ENCODE peak calls at places on chromosomes 12 and 14, in nine cellular contexts. B, A, R, E, Y, U, W, I and Z are unnamed samples.

GRCh38 chr12:91387461-91388134 is 205.0 kb upstream of the DCN start:
- DNase-seq in R (no peak), Y (no peak), W (no peak), A (peak; percentile 51), I (no peak), B (no peak), U (no peak), E (no peak), Z (no peak)

GRCh38 chr12:662541-663292 is 528 bp downstream of the NINJ2 start:
- DNase-seq in W (peak; percentile 20), R (no peak), U (no peak), E (no peak), B (no peak), A (no peak), I (peak; percentile 35), Y (no peak), Z (no peak)

GRCh38 chr12:113030875-113031525 is 25.5 kb upstream of the DTX1 start:
- DNase-seq in W (no peak), E (peak; percentile 85), Y (peak; percentile 58), B (no peak), R (peak; percentile 33), I (peak; percentile 17), U (no peak), A (peak; percentile 63), Z (no peak)

GRCh38 chr12:45407188-45407850 is 191.4 kb downstream of the ANO6 start:
- DNase-seq in A (no peak), U (peak; percentile 49), B (no peak), W (no peak), E (no peak), R (no peak), I (no peak), Y (peak; percentile 58), Z (no peak)

GRCh38 chr12:118706437-118706836 is 274.9 kb upstream of the SRRM4 start:
- DNase-seq in I (no peak), Y (no peak), U (no peak), W (no peak), E (no peak), A (no peak), B (no peak), R (no peak), Z (no peak)

GRCh38 chr12:118611295-118611694 is 234.9 kb downstream of the SUDS3 start:
- DNase-seq in A (no peak), Y (no peak), U (no peak), B (no peak), R (no peak), I (no peak), W (no peak), E (no peak), Z (no peak)

GRCh38 chr12:91139981-91140659 is 28.8 kb upstream of the LUM start:
- DNase-seq in R (no peak), Y (peak; percentile 99), E (no peak), I (no peak), A (no peak), U (peak; percentile 86), B (no peak), W (no peak), Z (no peak)

GRCh38 chr14:100906420-100906819 is 2.9 kb upstream of the RTL1 start:
- DNase-seq in W (no peak), Y (no peak), E (peak; percentile 26), B (no peak), A (peak; percentile 24), U (no peak), R (no peak), I (no peak), Z (no peak)

GRCh38 chr12:106495354-106495965 is 87.3 kb upstream of the RFX4 start:
- DNase-seq in Y (no peak), E (no peak), R (no peak), B (no peak), W (no peak), U (no peak), A (no peak), I (no peak), Z (no peak)

GRCh38 chr14:68961781-68962584 is 17.1 kb downstream of the ACTN1 start:
- DNase-seq in Y (peak; percentile 51), R (no peak), W (no peak), A (no peak), I (peak; percentile 82), B (no peak), U (no peak), E (no peak), Z (no peak)

GRCh38 chr12:26524862-26525465 is 308.0 kb downstream of the ITPR2 start:
- DNase-seq in B (no peak), W (no peak), U (no peak), E (peak; percentile 18), R (peak; percentile 34), Y (peak; percentile 42), A (no peak), I (no peak), Z (no peak)

GRCh38 chr12:75642226-75642625 is 130.8 kb upstream of the KRR1 start:
- DNase-seq in B (no peak), I (no peak), A (no peak), U (no peak), Y (no peak), E (no peak), W (no peak), R (no peak), Z (no peak)

GRCh38 chr12:47025798-47026197 is 53.6 kb upstream of the PCED1B start:
- DNase-seq in I (no peak), B (no peak), U (no peak), R (no peak), A (no peak), E (no peak), W (no peak), Y (no peak), Z (no peak)

GRCh38 chr12:5840900-5841299 is 104.2 kb downstream of the ANO2 start:
- DNase-seq in R (no peak), U (no peak), Y (no peak), A (no peak), B (no peak), W (no peak), E (no peak), I (no peak), Z (no peak)

GRCh38 chr12:89708793-89709156 is at the start of gene ATP2B1:
- DNase-seq in R (peak; percentile 77), U (peak; percentile 61), A (peak; percentile 93), E (peak; percentile 91), B (peak; percentile 95), Y (peak; percentile 86), W (peak; percentile 41), I (peak; percentile 89), Z (peak; percentile 85)

GRCh38 chr14:91570021-91570420 is 59.9 kb upstream of the PPP4R3A start:
- DNase-seq in A (no peak), E (no peak), I (no peak), U (no peak), B (no peak), Y (no peak), R (no peak), W (no peak), Z (no peak)

GRCh38 chr14:72544615-72545387 is 349.1 kb downstream of the DPF3 start:
- DNase-seq in U (no peak), A (no peak), Y (no peak), B (no peak), I (no peak), E (no peak), W (no peak), R (no peak), Z (no peak)
- H3K27ac ChIP-seq in U (peak overlapping the region; percentile 31), A (no peak overlapping the region), Y (no peak overlapping the region), B (no peak overlapping the region), I (no peak overlapping the region), E (no peak overlapping the region), W (no peak overlapping the region), R (no peak overlapping the region), Z (no peak overlapping the region)

GRCh38 chr14:24337144-24337823 is 2.4 kb upstream of the ADCY4 start:
- DNase-seq in A (no peak), R (no peak), E (no peak), U (no peak), W (no peak), B (no peak), I (no peak), Y (no peak), Z (no peak)

GRCh38 chr14:24337824-24338175 is 2.0 kb downstream of the RIPK3 start:
- DNase-seq in Y (no peak), B (no peak), A (no peak), I (no peak), U (no peak), W (no peak), R (no peak), E (no peak), Z (no peak)

GRCh38 chr14:24340606-24341005 is 815 bp upstream of the RIPK3 start:
- DNase-seq in I (no peak), R (no peak), B (no peak), E (no peak), Y (no peak), A (no peak), W (no peak), U (no peak), Z (no peak)

GRCh38 chr14:24338843-24339242 is 948 bp downstream of the RIPK3 start:
- DNase-seq in A (no peak), U (no peak), Y (no peak), B (no peak), W (no peak), E (no peak), I (no peak), R (no peak), Z (no peak)

DNA sequence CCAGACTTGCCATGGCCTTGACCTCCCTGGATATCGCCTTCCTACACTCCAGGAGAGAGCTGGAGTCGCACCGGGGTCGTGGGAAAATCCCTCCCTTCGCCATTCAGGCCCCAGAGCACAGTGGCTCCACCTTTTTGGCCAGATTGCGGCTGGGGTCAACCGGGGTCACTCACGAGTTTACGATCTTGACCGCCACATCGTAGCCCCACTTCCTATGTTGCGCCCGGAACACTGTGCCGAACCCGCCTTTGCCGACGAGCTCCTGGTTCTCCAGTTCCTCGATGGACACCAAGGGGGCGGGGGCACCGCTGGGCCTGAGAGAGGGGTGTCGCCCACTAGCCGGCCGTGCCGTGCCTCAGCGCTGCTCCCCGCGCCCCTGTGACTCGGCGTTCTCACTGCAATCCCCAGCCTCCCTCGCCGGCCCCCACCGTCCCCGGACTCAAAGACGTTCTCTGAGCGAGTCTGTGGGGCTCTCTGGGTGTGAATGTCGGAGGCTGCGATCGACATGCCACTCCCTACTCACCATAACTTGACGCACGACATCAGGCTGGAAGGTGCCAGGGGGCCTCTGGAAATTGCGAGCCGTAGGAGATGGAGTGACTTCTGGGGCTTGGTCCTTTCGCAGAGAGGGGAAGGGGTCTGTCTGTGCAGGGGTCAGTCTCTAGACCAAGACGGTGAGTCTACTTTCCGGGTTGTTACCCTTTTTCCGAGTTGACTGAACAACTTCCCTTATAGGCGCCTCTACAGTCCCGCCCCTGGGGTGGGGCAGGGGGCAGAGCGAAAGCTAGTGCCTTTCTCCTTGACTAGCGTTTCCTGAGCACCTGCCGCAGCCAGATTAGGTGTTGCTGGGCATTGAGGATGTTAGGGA is at the start of gene RIPK3:
- DNase-seq in Y (no peak), E (peak; percentile 70), A (no peak), I (no peak), U (no peak), B (peak; percentile 87), W (no peak), R (no peak), Z (no peak)
- H3K27ac ChIP-seq in Y (no peak within 1 kb of the TSS), E (no peak within 1 kb of the TSS), A (no peak within 1 kb of the TSS), I (no peak within 1 kb of the TSS), U (no peak within 1 kb of the TSS), B (peak within 1 kb of the TSS; percentile 79), W (peak within 1 kb of the TSS; percentile 36), R (no peak within 1 kb of the TSS), Z (no peak within 1 kb of the TSS)

GRCh38 chr12:132773077-132774020 is 11.7 kb upstream of the ANKLE2 start:
- DNase-seq in U (no peak), B (no peak), I (no peak), Y (no peak), W (no peak), E (no peak), R (no peak), A (no peak), Z (no peak)
- H3K27ac ChIP-seq in U (no peak overlapping the region), B (no peak overlapping the region), I (no peak overlapping the region), Y (no peak overlapping the region), W (peak overlapping the region; percentile 38), E (peak overlapping the region; percentile 99), R (no peak overlapping the region), A (no peak overlapping the region), Z (no peak overlapping the region)

GRCh38 chr12:13340149-13340548 is 143.6 kb downstream of the EMP1 start:
- DNase-seq in W (no peak), A (no peak), R (no peak), E (no peak), U (no peak), B (no peak), I (no peak), Y (no peak), Z (no peak)
- H3K27ac ChIP-seq in W (no peak overlapping the region), A (no peak overlapping the region), R (no peak overlapping the region), E (no peak overlapping the region), U (no peak overlapping the region), B (no peak overlapping the region), I (no peak overlapping the region), Y (no peak overlapping the region), Z (no peak overlapping the region)